ENCODE peak calls at places on chromosomes 12 and 14, in eight cellular contexts. L is brain microvascular endothelial cell; K is RPMI7951; V is HT-29; Z is stimulated activated CD4-positive, alpha-beta T cell treated with anti-CD3 and anti-CD28 coated beads, Interleukin-2, amount 100 ng/mL, for 48 hours; O is T-helper 9 cell; Y is GM23248; P is HEK293T. T is an unnamed sample.

GRCh38 chr12:1846421-1847405 is 26.3 kb downstream of the LRTM2 start:
- DNase-seq in Y (no peak), Z (no peak), P (no peak), O (no peak), K (no peak), V (no peak), L (no peak), T (no peak)

GRCh38 chr12:100741084-100741711 is 53.4 kb upstream of the ANO4 start:
- DNase-seq in V (peak), Z (no peak), K (peak), P (peak), L (peak), O (no peak), Y (peak), T (peak)

GRCh38 chr12:24230061-24230460 is 280.6 kb upstream of the SOX5 start:
- DNase-seq in O (no peak), Z (no peak), L (no peak), K (no peak), Y (no peak), V (no peak), P (no peak), T (no peak)

GRCh38 chr12:15535287-15535895 is 213.1 kb downstream of the PTPRO start:
- DNase-seq in V (no peak), P (no peak), Y (peak), O (no peak), K (no peak), L (no peak), Z (no peak), T (no peak)

GRCh38 chr14:67187826-67188225 is 1.4 kb upstream of the GARIN2 start:
- DNase-seq in L (peak), K (peak), Y (peak), V (peak), P (no peak), O (no peak), Z (no peak), T (peak)

GRCh38 chr12:110844551-110845395 is 2.0 kb upstream of the CCDC63 start:
- DNase-seq in O (no peak), L (no peak), P (no peak), Y (peak), V (no peak), K (peak), Z (no peak), T (no peak)

GRCh38 chr12:66196806-66197205 is 7.8 kb downstream of the IRAK3 start:
- DNase-seq in K (peak), Z (no peak), P (no peak), O (no peak), V (no peak), L (no peak), Y (peak), T (no peak)

GRCh38 chr14:64645220-64645891 is 58.9 kb upstream of the PLEKHG3 start:
- DNase-seq in Y (peak), Z (no peak), K (peak), P (peak), L (peak), V (no peak), O (no peak), T (peak)

GRCh38 chr14:86787782-86788181 is 1205.2 kb downstream of the GALC start:
- DNase-seq in Z (no peak), O (no peak), Y (no peak), P (no peak), V (no peak), L (no peak), K (no peak), T (peak)

GRCh38 chr12:5648692-5649338 is 216.9 kb downstream of the NTF3 start:
- DNase-seq in L (peak), Z (no peak), O (no peak), V (peak), K (peak), Y (peak), P (peak), T (peak)

GRCh38 chr12:6068226-6068625 is 56.2 kb downstream of the VWF start:
- DNase-seq in O (no peak), K (no peak), Y (no peak), P (no peak), Z (no peak), V (no peak), L (no peak), T (no peak)

GRCh38 chr14:24839617-24840203 is 205.7 kb upstream of the GZMB start:
- DNase-seq in O (no peak), Y (no peak), L (no peak), V (peak), K (no peak), P (no peak), Z (no peak), T (no peak)

GRCh38 chr12:81296556-81297305 is 218.9 kb downstream of the ACSS3 start:
- DNase-seq in K (peak), Y (peak), O (no peak), Z (no peak), V (no peak), P (no peak), L (peak), T (no peak)

GRCh38 chr12:100127766-100128508 is 14.7 kb downstream of the BLTP3B start:
- DNase-seq in L (no peak), O (no peak), Y (peak), Z (no peak), V (peak), P (no peak), K (peak), T (no peak)

GRCh38 chr14:57182760-57183503 is 85.8 kb downstream of the EXOC5 start:
- DNase-seq in L (no peak), P (peak), V (peak), Y (peak), O (no peak), K (peak), Z (peak), T (peak)

GRCh38 chr12:131827961-131828534 is at the start of gene MMP17:
- DNase-seq in V (no peak), O (peak), P (peak), Z (no peak), K (peak), L (no peak), Y (peak), T (peak)

GRCh38 chr12:72272731-72273498 is 745 bp downstream of the TRHDE start:
- DNase-seq in K (no peak), O (no peak), Y (peak), Z (no peak), V (no peak), L (no peak), P (peak), T (no peak)

GRCh38 chr12:12736759-12737676 is 19.9 kb downstream of the CDKN1B start:
- DNase-seq in Z (peak), V (peak), L (no peak), O (peak), Y (peak), P (no peak), K (peak), T (peak)

GRCh38 chr12:46874642-46875041 is 48.8 kb upstream of the SLC38A4 start:
- DNase-seq in K (peak), V (no peak), Y (peak), Z (no peak), L (no peak), P (no peak), O (no peak), T (no peak)

GRCh38 chr12:91127751-91128150 is 16.5 kb upstream of the LUM start:
- DNase-seq in V (peak), Y (peak), O (no peak), Z (no peak), K (peak), P (no peak), L (peak), T (peak)

GRCh38 chr14:83047436-83047835 is 1513.8 kb upstream of the SEL1L start:
- DNase-seq in Z (no peak), Y (no peak), P (no peak), O (no peak), L (no peak), V (no peak), K (no peak), T (no peak)

GRCh38 chr14:95265106-95266094 is 54.3 kb downstream of the CLMN start:
- DNase-seq in P (no peak), Y (peak), O (no peak), V (peak), L (peak), Z (peak), K (peak), T (peak)

GRCh38 chr14:50821471-50822464 is 9.2 kb downstream of the NIN start:
- DNase-seq in V (no peak), O (peak), K (no peak), Y (no peak), Z (no peak), L (no peak), P (no peak), T (peak)

GRCh38 chr12:108649668-108650067 is 16.0 kb upstream of the SELPLG start:
- DNase-seq in V (no peak), K (peak), Y (peak), O (no peak), Z (no peak), L (peak), P (no peak), T (peak)

GRCh38 chr12:132904718-132905328 is 17.4 kb upstream of the CHFR start:
- DNase-seq in K (no peak), Y (peak), P (no peak), Z (peak), O (peak), V (no peak), L (peak), T (no peak)

GRCh38 chr14:76204436-76205230 is 52.9 kb downstream of the GPATCH2L start:
- DNase-seq in K (no peak), Y (no peak), V (no peak), O (no peak), L (no peak), P (no peak), Z (no peak), T (no peak)

GRCh38 chr14:93220509-93220908 is 13.5 kb downstream of the UBR7 start:
- DNase-seq in V (no peak), L (no peak), P (no peak), K (no peak), O (no peak), Z (no peak), Y (no peak), T (no peak)

GRCh38 chr12:76266797-76267196 is 81.4 kb downstream of the BBS10 start:
- DNase-seq in V (no peak), O (no peak), P (no peak), Z (no peak), Y (peak), K (peak), L (peak), T (no peak)

GRCh38 chr14:61585598-61586538 is 109.4 kb upstream of the HIF1A start:
- DNase-seq in O (no peak), V (no peak), Z (no peak), K (peak), L (peak), P (peak), Y (peak), T (no peak)

GRCh38 chr12:95218164-95218851 is 701 bp downstream of the VEZT start:
- DNase-seq in P (no peak), K (peak), O (peak), V (peak), Y (peak), Z (no peak), L (peak), T (peak)

GRCh38 chr14:35159742-35160409 is 37.5 kb downstream of the PRORP start:
- DNase-seq in P (no peak), L (peak), O (no peak), Z (no peak), V (peak), K (peak), Y (peak), T (peak)

T was measured in SW480.